ENCODE peak calls at places on chromosomes 4 and X, in nine cellular contexts. T is effector memory CD8-positive, alpha-beta T cell; A is activated CD4-positive, alpha-beta T cell treated with anti-CD3 and anti-CD28 coated beads, Interleukin-2, amount 50 U/mL, for 48 hours; I is anterior cingulate cortex; Y is NCI-H1092; U is Calu3; N is T-helper 2 cell; X is adipocyte; R is GM20000. H is an unnamed sample.

GRCh38 chr4:42654606-42655005 is 2.3 kb downstream of the ATP8A1 start:
- DNase-seq in T (no peak), A (peak), I (no peak), Y (no peak), U (peak), N (no peak), X (peak), R (peak), H (no peak)

GRCh38 chrX:45110494-45110893 is 90.2 kb downstream of the DIPK2B start:
- DNase-seq in T (no peak), A (no peak), I (no peak), Y (no peak), U (no peak), N (no peak), X (no peak), R (no peak), H (no peak)

GRCh38 chrX:57104921-57105398 is 16.4 kb downstream of the SPIN2B start:
- DNase-seq in T (no peak), A (no peak), I (no peak), Y (no peak), U (no peak), N (no peak), X (no peak), R (no peak), H (no peak)

GRCh38 chr4:7103031-7103598 is 35.3 kb upstream of the GRPEL1 start:
- DNase-seq in T (peak), A (peak), I (peak), Y (peak), U (peak), N (peak), X (peak), R (peak), H (peak)

GRCh38 chr4:7777871-7778523 is 161.7 kb downstream of the AFAP1 start:
- DNase-seq in T (no peak), A (no peak), I (no peak), Y (no peak), U (no peak), N (no peak), X (no peak), R (no peak), H (no peak)

GRCh38 chr4:167032876-167033275 is 201.4 kb downstream of the SPOCK3 start:
- DNase-seq in T (no peak), A (no peak), I (no peak), Y (no peak), U (no peak), N (no peak), X (peak), R (no peak), H (peak)

GRCh38 chr4:85475631-85476233 is 782 bp downstream of the ARHGAP24 start:
- DNase-seq in T (no peak), A (no peak), I (no peak), Y (no peak), U (no peak), N (no peak), X (peak), R (no peak), H (no peak)

GRCh38 chr4:67687639-67688038 is 13.3 kb downstream of the UBA6 start:
- DNase-seq in T (no peak), A (no peak), I (no peak), Y (no peak), U (no peak), N (no peak), X (peak), R (no peak), H (no peak)

GRCh38 chrX:7828594-7828993 is 14.4 kb upstream of the VCX start:
- DNase-seq in T (no peak), A (no peak), I (no peak), Y (no peak), U (no peak), N (no peak), X (no peak), R (no peak), H (no peak)

GRCh38 chr4:121973791-121974190 is 21.9 kb upstream of the TRPC3 start:
- DNase-seq in T (no peak), A (no peak), I (no peak), Y (no peak), U (no peak), N (no peak), X (no peak), R (no peak), H (no peak)

GRCh38 chr4:38314663-38315062 is 349.3 kb upstream of the KLF3 start:
- DNase-seq in T (no peak), A (no peak), I (no peak), Y (no peak), U (peak), N (no peak), X (no peak), R (no peak), H (no peak)

GRCh38 chr4:159632031-159632430 is 529.2 kb downstream of the RAPGEF2 start:
- DNase-seq in T (no peak), A (no peak), I (no peak), Y (no peak), U (no peak), N (no peak), X (no peak), R (no peak), H (no peak)

GRCh38 chrX:71533514-71533849 is 578 bp downstream of the OGT start:
- DNase-seq in T (no peak), A (no peak), I (no peak), Y (no peak), U (no peak), N (no peak), X (peak), R (no peak), H (no peak)

GRCh38 chrX:150270622-150271021 is 92.5 kb upstream of the MAMLD1 start:
- DNase-seq in T (no peak), A (no peak), I (no peak), Y (no peak), U (no peak), N (no peak), X (no peak), R (no peak), H (no peak)

GRCh38 chr4:89221175-89221867 is 86.3 kb downstream of the GPRIN3 start:
- DNase-seq in T (no peak), A (no peak), I (no peak), Y (no peak), U (no peak), N (no peak), X (peak), R (no peak), H (no peak)

GRCh38 chrX:24298191-24298590 is 15.7 kb downstream of the SUPT20HL2 start:
- DNase-seq in T (no peak), A (no peak), I (no peak), Y (no peak), U (peak), N (no peak), X (peak), R (no peak), H (no peak)

GRCh38 chrX:53481093-53481492 is 46.9 kb upstream of the HSD17B10 start:
- DNase-seq in T (no peak), A (peak), I (no peak), Y (no peak), U (peak), N (no peak), X (peak), R (no peak), H (no peak)

GRCh38 chr4:183154701-183155391 is 55.8 kb downstream of the WWC2 start:
- DNase-seq in T (no peak), A (no peak), I (no peak), Y (no peak), U (peak), N (no peak), X (no peak), R (no peak), H (no peak)

GRCh38 chr4:10123227-10124101 is 6.9 kb upstream of the WDR1 start:
- DNase-seq in T (no peak), A (peak), I (no peak), Y (no peak), U (peak), N (no peak), X (peak), R (no peak), H (no peak)

GRCh38 chrX:23554304-23554703 is 113.0 kb upstream of the PRDX4 start:
- DNase-seq in T (no peak), A (no peak), I (no peak), Y (peak), U (peak), N (no peak), X (peak), R (peak), H (peak)

GRCh38 chr4:41538017-41538733 is at the start of gene LIMCH1:
- DNase-seq in T (no peak), A (no peak), I (no peak), Y (no peak), U (no peak), N (no peak), X (no peak), R (no peak), H (no peak)

GRCh38 chrX:1336331-1337143 is at the start of gene IL3RA:
- DNase-seq in T (no peak), A (no peak), I (peak), Y (no peak), U (no peak), N (no peak), X (peak), R (peak), H (no peak)

GRCh38 chr4:40057540-40058091 is 966 bp downstream of the N4BP2 start:
- DNase-seq in T (peak), A (peak), I (peak), Y (peak), U (peak), N (peak), X (peak), R (peak), H (peak)

GRCh38 chr4:183722738-183723560 is 63.9 kb downstream of the TRAPPC11 start:
- DNase-seq in T (peak), A (peak), I (no peak), Y (peak), U (peak), N (peak), X (peak), R (peak), H (no peak)

GRCh38 chrX:131917588-131917987 is 105.5 kb upstream of the STK26 start:
- DNase-seq in T (no peak), A (no peak), I (no peak), Y (no peak), U (no peak), N (no peak), X (no peak), R (no peak), H (no peak)

GRCh38 chr4:123244233-123244632 is 152.4 kb upstream of the SPRY1 start:
- DNase-seq in T (no peak), A (no peak), I (peak), Y (no peak), U (no peak), N (no peak), X (no peak), R (no peak), H (no peak)

GRCh38 chr4:89171176-89171575 is 59.8 kb downstream of the TIGD2 start:
- DNase-seq in T (no peak), A (no peak), I (no peak), Y (no peak), U (no peak), N (no peak), X (peak), R (no peak), H (no peak)

GRCh38 chr4:2648159-2648814 is 107.8 kb downstream of the TNIP2 start:
- DNase-seq in T (no peak), A (no peak), I (no peak), Y (no peak), U (no peak), N (no peak), X (no peak), R (no peak), H (no peak)

GRCh38 chr4:176342384-176342783 is 22.6 kb downstream of the SPCS3 start:
- DNase-seq in T (no peak), A (no peak), I (no peak), Y (no peak), U (no peak), N (no peak), X (no peak), R (no peak), H (no peak)

GRCh38 chrX:132480581-132481203 is 8.1 kb downstream of the MBNL3 start:
- DNase-seq in T (peak), A (peak), I (no peak), Y (peak), U (peak), N (peak), X (peak), R (peak), H (no peak)

GRCh38 chrX:154542723-154543424 is 3.8 kb downstream of the G6PD start:
- DNase-seq in T (no peak), A (peak), I (peak), Y (no peak), U (no peak), N (peak), X (no peak), R (no peak), H (no peak)

GRCh38 chrX:16826207-16826606 is 39.9 kb downstream of the TXLNG start:
- DNase-seq in T (no peak), A (no peak), I (no peak), Y (no peak), U (no peak), N (peak), X (peak), R (peak), H (peak)

GRCh38 chrX:13341491-13342101 is 21.7 kb upstream of the ATXN3L start:
- DNase-seq in T (no peak), A (no peak), I (no peak), Y (no peak), U (no peak), N (no peak), X (peak), R (no peak), H (no peak)

GRCh38 chr4:186946682-186947294 is 223.1 kb upstream of the FAT1 start:
- DNase-seq in T (no peak), A (no peak), I (no peak), Y (no peak), U (peak), N (no peak), X (no peak), R (no peak), H (no peak)

GRCh38 chr4:152858934-152859333 is 77.2 kb upstream of the FHDC1 start:
- DNase-seq in T (no peak), A (no peak), I (no peak), Y (no peak), U (no peak), N (no peak), X (no peak), R (no peak), H (no peak)

GRCh38 chr4:93237526-93237925 is 591.0 kb upstream of the ATOH1 start:
- DNase-seq in T (no peak), A (no peak), I (no peak), Y (no peak), U (no peak), N (no peak), X (no peak), R (no peak), H (peak)

GRCh38 chrX:9912341-9912740 is 54.8 kb upstream of the CLDN34 start:
- DNase-seq in T (no peak), A (no peak), I (peak), Y (no peak), U (peak), N (no peak), X (peak), R (no peak), H (no peak)